ENCODE peak calls at places on chromosomes 4 and X, in six cellular contexts. One of them, this sample, is unnamed.

GRCh38 chr4:174213734-174214101 is 69.7 kb downstream of the FBXO8 start:
- DNase-seq in stimulated activated CD4-positive, alpha-beta T cell treated with anti-CD3 and anti-CD28 coated beads, Interleukin-15, amount 100 ng/mL, for 1 hour: no peak
- DNase-seq in H9: no peak
- DNase-seq in head of caudate nucleus: no peak
- DNase-seq in GM12892: no peak
- DNase-seq in NCI-H1092 treated with DMSO at 0.1 percent for 48 hours: no peak
- DNase-seq in this sample: no peak

GRCh38 chrX:103886624-103887023 is 54.6 kb upstream of the RAB9B start:
- DNase-seq in H9: no peak
- DNase-seq in NCI-H1092 treated with DMSO at 0.1 percent for 48 hours: no peak
- DNase-seq in head of caudate nucleus: no peak
- DNase-seq in stimulated activated CD4-positive, alpha-beta T cell treated with anti-CD3 and anti-CD28 coated beads, Interleukin-15, amount 100 ng/mL, for 1 hour: no peak
- DNase-seq in GM12892: no peak
- DNase-seq in this sample: no peak

GRCh38 chr4:98110214-98110613 is 33.1 kb downstream of the STPG2 start:
- DNase-seq in H9: no peak
- DNase-seq in NCI-H1092 treated with DMSO at 0.1 percent for 48 hours: no peak
- DNase-seq in stimulated activated CD4-positive, alpha-beta T cell treated with anti-CD3 and anti-CD28 coated beads, Interleukin-15, amount 100 ng/mL, for 1 hour: no peak
- DNase-seq in GM12892: no peak
- DNase-seq in head of caudate nucleus: no peak
- DNase-seq in this sample: no peak

GRCh38 chr4:108417923-108418322 is 202.5 kb upstream of the RPL34 start:
- DNase-seq in GM12892: no peak
- DNase-seq in stimulated activated CD4-positive, alpha-beta T cell treated with anti-CD3 and anti-CD28 coated beads, Interleukin-15, amount 100 ng/mL, for 1 hour: no peak
- DNase-seq in NCI-H1092 treated with DMSO at 0.1 percent for 48 hours: no peak
- DNase-seq in H9: no peak
- DNase-seq in head of caudate nucleus: no peak
- DNase-seq in this sample: no peak

GRCh38 chrX:85992811-85993229 is 54.5 kb downstream of the CHM start:
- DNase-seq in H9: no peak
- DNase-seq in GM12892: no peak
- DNase-seq in stimulated activated CD4-positive, alpha-beta T cell treated with anti-CD3 and anti-CD28 coated beads, Interleukin-15, amount 100 ng/mL, for 1 hour: no peak
- DNase-seq in head of caudate nucleus: no peak
- DNase-seq in NCI-H1092 treated with DMSO at 0.1 percent for 48 hours: no peak
- DNase-seq in this sample: no peak

GRCh38 chrX:23269923-23270322 is 64.7 kb upstream of the PTCHD1 start:
- DNase-seq in GM12892: no peak
- DNase-seq in head of caudate nucleus: no peak
- DNase-seq in H9: no peak
- DNase-seq in stimulated activated CD4-positive, alpha-beta T cell treated with anti-CD3 and anti-CD28 coated beads, Interleukin-15, amount 100 ng/mL, for 1 hour: no peak
- DNase-seq in NCI-H1092 treated with DMSO at 0.1 percent for 48 hours: no peak
- DNase-seq in this sample: no peak

GRCh38 chr4:171846232-171846631 is 33.0 kb downstream of the GALNTL6 start:
- DNase-seq in stimulated activated CD4-positive, alpha-beta T cell treated with anti-CD3 and anti-CD28 coated beads, Interleukin-15, amount 100 ng/mL, for 1 hour: no peak
- DNase-seq in GM12892: no peak
- DNase-seq in head of caudate nucleus: no peak
- DNase-seq in NCI-H1092 treated with DMSO at 0.1 percent for 48 hours: peak
- DNase-seq in H9: peak
- DNase-seq in this sample: no peak

GRCh38 chr4:7967501-7968261 is 28.0 kb upstream of the AFAP1 start:
- DNase-seq in head of caudate nucleus: no peak
- DNase-seq in stimulated activated CD4-positive, alpha-beta T cell treated with anti-CD3 and anti-CD28 coated beads, Interleukin-15, amount 100 ng/mL, for 1 hour: no peak
- DNase-seq in H9: no peak
- DNase-seq in NCI-H1092 treated with DMSO at 0.1 percent for 48 hours: no peak
- DNase-seq in GM12892: no peak
- DNase-seq in this sample: no peak

GRCh38 chr4:5019274-5019673 is at the start of gene CYTL1:
- DNase-seq in head of caudate nucleus: no peak
- DNase-seq in stimulated activated CD4-positive, alpha-beta T cell treated with anti-CD3 and anti-CD28 coated beads, Interleukin-15, amount 100 ng/mL, for 1 hour: no peak
- DNase-seq in NCI-H1092 treated with DMSO at 0.1 percent for 48 hours: peak
- DNase-seq in GM12892: no peak
- DNase-seq in H9: peak
- DNase-seq in this sample: no peak

GRCh38 chr4:148704291-148704690 is 262.1 kb upstream of the NR3C2 start:
- DNase-seq in GM12892: no peak
- DNase-seq in NCI-H1092 treated with DMSO at 0.1 percent for 48 hours: no peak
- DNase-seq in head of caudate nucleus: no peak
- DNase-seq in stimulated activated CD4-positive, alpha-beta T cell treated with anti-CD3 and anti-CD28 coated beads, Interleukin-15, amount 100 ng/mL, for 1 hour: no peak
- DNase-seq in H9: no peak
- DNase-seq in this sample: no peak

GRCh38 chr4:6180841-6181631 is 19.3 kb downstream of the JAKMIP1 start:
- DNase-seq in stimulated activated CD4-positive, alpha-beta T cell treated with anti-CD3 and anti-CD28 coated beads, Interleukin-15, amount 100 ng/mL, for 1 hour: no peak
- DNase-seq in NCI-H1092 treated with DMSO at 0.1 percent for 48 hours: no peak
- DNase-seq in head of caudate nucleus: no peak
- DNase-seq in H9: no peak
- DNase-seq in GM12892: no peak
- DNase-seq in this sample: no peak

GRCh38 chrX:153643431-153644351 is 3.3 kb upstream of the DUSP9 start:
- DNase-seq in H9: peak
- DNase-seq in NCI-H1092 treated with DMSO at 0.1 percent for 48 hours: no peak
- DNase-seq in head of caudate nucleus: peak
- DNase-seq in stimulated activated CD4-positive, alpha-beta T cell treated with anti-CD3 and anti-CD28 coated beads, Interleukin-15, amount 100 ng/mL, for 1 hour: no peak
- DNase-seq in GM12892: no peak
- DNase-seq in this sample: no peak

GRCh38 chrX:154019633-154020499 is at the start of gene IRAK1:
- DNase-seq in NCI-H1092 treated with DMSO at 0.1 percent for 48 hours: peak
- DNase-seq in GM12892: peak
- DNase-seq in head of caudate nucleus: peak
- DNase-seq in H9: no peak
- DNase-seq in stimulated activated CD4-positive, alpha-beta T cell treated with anti-CD3 and anti-CD28 coated beads, Interleukin-15, amount 100 ng/mL, for 1 hour: peak
- DNase-seq in this sample: no peak

GRCh38 chr4:37381040-37381668 is 136.6 kb downstream of the NWD2 start:
- DNase-seq in NCI-H1092 treated with DMSO at 0.1 percent for 48 hours: no peak
- DNase-seq in stimulated activated CD4-positive, alpha-beta T cell treated with anti-CD3 and anti-CD28 coated beads, Interleukin-15, amount 100 ng/mL, for 1 hour: no peak
- DNase-seq in GM12892: no peak
- DNase-seq in H9: no peak
- DNase-seq in head of caudate nucleus: no peak
- DNase-seq in this sample: no peak

GRCh38 chrX:10534611-10535010 is 85.8 kb downstream of the MID1 start:
- DNase-seq in GM12892: no peak
- DNase-seq in H9: no peak
- DNase-seq in NCI-H1092 treated with DMSO at 0.1 percent for 48 hours: no peak
- DNase-seq in head of caudate nucleus: no peak
- DNase-seq in stimulated activated CD4-positive, alpha-beta T cell treated with anti-CD3 and anti-CD28 coated beads, Interleukin-15, amount 100 ng/mL, for 1 hour: no peak
- DNase-seq in this sample: no peak

GRCh38 chrX:32530802-32531403 is 680.4 kb downstream of the DMD start:
- DNase-seq in head of caudate nucleus: no peak
- DNase-seq in H9: no peak
- DNase-seq in GM12892: no peak
- DNase-seq in NCI-H1092 treated with DMSO at 0.1 percent for 48 hours: peak
- DNase-seq in stimulated activated CD4-positive, alpha-beta T cell treated with anti-CD3 and anti-CD28 coated beads, Interleukin-15, amount 100 ng/mL, for 1 hour: no peak
- DNase-seq in this sample: no peak

GRCh38 chrX:112820364-112821308 is 20.0 kb downstream of the AMOT start:
- DNase-seq in H9: no peak
- DNase-seq in head of caudate nucleus: no peak
- DNase-seq in GM12892: no peak
- DNase-seq in NCI-H1092 treated with DMSO at 0.1 percent for 48 hours: no peak
- DNase-seq in stimulated activated CD4-positive, alpha-beta T cell treated with anti-CD3 and anti-CD28 coated beads, Interleukin-15, amount 100 ng/mL, for 1 hour: no peak
- DNase-seq in this sample: no peak

GRCh38 chrX:129723511-129723910 is 15.3 kb upstream of the XPNPEP2 start:
- DNase-seq in head of caudate nucleus: no peak
- DNase-seq in NCI-H1092 treated with DMSO at 0.1 percent for 48 hours: no peak
- DNase-seq in H9: no peak
- DNase-seq in stimulated activated CD4-positive, alpha-beta T cell treated with anti-CD3 and anti-CD28 coated beads, Interleukin-15, amount 100 ng/mL, for 1 hour: no peak
- DNase-seq in GM12892: no peak
- DNase-seq in this sample: no peak

GRCh38 chrX:107684956-107685385 is 56.7 kb downstream of the PRPS1 start:
- DNase-seq in stimulated activated CD4-positive, alpha-beta T cell treated with anti-CD3 and anti-CD28 coated beads, Interleukin-15, amount 100 ng/mL, for 1 hour: no peak
- DNase-seq in GM12892: no peak
- DNase-seq in H9: peak
- DNase-seq in NCI-H1092 treated with DMSO at 0.1 percent for 48 hours: no peak
- DNase-seq in head of caudate nucleus: peak
- DNase-seq in this sample: peak

GRCh38 chr4:52560844-52561280 is 98.2 kb downstream of the USP46 start:
- DNase-seq in head of caudate nucleus: peak
- DNase-seq in NCI-H1092 treated with DMSO at 0.1 percent for 48 hours: no peak
- DNase-seq in stimulated activated CD4-positive, alpha-beta T cell treated with anti-CD3 and anti-CD28 coated beads, Interleukin-15, amount 100 ng/mL, for 1 hour: no peak
- DNase-seq in GM12892: no peak
- DNase-seq in H9: no peak
- DNase-seq in this sample: no peak

GRCh38 chrX:10769165-10769564 is 148.8 kb upstream of the MID1 start:
- DNase-seq in stimulated activated CD4-positive, alpha-beta T cell treated with anti-CD3 and anti-CD28 coated beads, Interleukin-15, amount 100 ng/mL, for 1 hour: no peak
- DNase-seq in NCI-H1092 treated with DMSO at 0.1 percent for 48 hours: peak
- DNase-seq in head of caudate nucleus: no peak
- DNase-seq in GM12892: peak
- DNase-seq in H9: no peak
- DNase-seq in this sample: no peak

GRCh38 chr4:610411-611261 is 14.7 kb upstream of the PDE6B start:
- DNase-seq in H9: no peak
- DNase-seq in stimulated activated CD4-positive, alpha-beta T cell treated with anti-CD3 and anti-CD28 coated beads, Interleukin-15, amount 100 ng/mL, for 1 hour: no peak
- DNase-seq in NCI-H1092 treated with DMSO at 0.1 percent for 48 hours: peak
- DNase-seq in GM12892: no peak
- DNase-seq in head of caudate nucleus: peak
- DNase-seq in this sample: peak

GRCh38 chr4:26619784-26620183 is 35.9 kb downstream of the TBC1D19 start:
- DNase-seq in head of caudate nucleus: no peak
- DNase-seq in GM12892: no peak
- DNase-seq in stimulated activated CD4-positive, alpha-beta T cell treated with anti-CD3 and anti-CD28 coated beads, Interleukin-15, amount 100 ng/mL, for 1 hour: no peak
- DNase-seq in NCI-H1092 treated with DMSO at 0.1 percent for 48 hours: no peak
- DNase-seq in H9: no peak
- DNase-seq in this sample: no peak

GRCh38 chrX:29488919-29489318 is 726.4 kb upstream of the MAGEB2 start:
- DNase-seq in stimulated activated CD4-positive, alpha-beta T cell treated with anti-CD3 and anti-CD28 coated beads, Interleukin-15, amount 100 ng/mL, for 1 hour: no peak
- DNase-seq in GM12892: no peak
- DNase-seq in NCI-H1092 treated with DMSO at 0.1 percent for 48 hours: no peak
- DNase-seq in head of caudate nucleus: no peak
- DNase-seq in H9: no peak
- DNase-seq in this sample: no peak

GRCh38 chr4:111960241-111960667 is 185.0 kb upstream of the FAM241A start:
- DNase-seq in stimulated activated CD4-positive, alpha-beta T cell treated with anti-CD3 and anti-CD28 coated beads, Interleukin-15, amount 100 ng/mL, for 1 hour: no peak
- DNase-seq in H9: no peak
- DNase-seq in head of caudate nucleus: no peak
- DNase-seq in GM12892: no peak
- DNase-seq in NCI-H1092 treated with DMSO at 0.1 percent for 48 hours: no peak
- DNase-seq in this sample: no peak

GRCh38 chr4:158496030-158496741 is 25.5 kb upstream of the RXFP1 start:
- DNase-seq in GM12892: peak
- DNase-seq in stimulated activated CD4-positive, alpha-beta T cell treated with anti-CD3 and anti-CD28 coated beads, Interleukin-15, amount 100 ng/mL, for 1 hour: no peak
- DNase-seq in head of caudate nucleus: no peak
- DNase-seq in NCI-H1092 treated with DMSO at 0.1 percent for 48 hours: peak
- DNase-seq in H9: peak
- DNase-seq in this sample: no peak

GRCh38 chr4:184145596-184145995 is 72.1 kb downstream of the ENPP6 start:
- DNase-seq in NCI-H1092 treated with DMSO at 0.1 percent for 48 hours: no peak
- DNase-seq in head of caudate nucleus: no peak
- DNase-seq in GM12892: no peak
- DNase-seq in H9: no peak
- DNase-seq in stimulated activated CD4-positive, alpha-beta T cell treated with anti-CD3 and anti-CD28 coated beads, Interleukin-15, amount 100 ng/mL, for 1 hour: no peak
- DNase-seq in this sample: peak

GRCh38 chr4:26762650-26763049 is 98.0 kb upstream of the STIM2 start:
- DNase-seq in head of caudate nucleus: no peak
- DNase-seq in NCI-H1092 treated with DMSO at 0.1 percent for 48 hours: no peak
- DNase-seq in stimulated activated CD4-positive, alpha-beta T cell treated with anti-CD3 and anti-CD28 coated beads, Interleukin-15, amount 100 ng/mL, for 1 hour: no peak
- DNase-seq in GM12892: no peak
- DNase-seq in H9: no peak
- DNase-seq in this sample: no peak

GRCh38 chr4:80184791-80185756 is 12.2 kb upstream of the PRDM8 start:
- DNase-seq in NCI-H1092 treated with DMSO at 0.1 percent for 48 hours: no peak
- DNase-seq in H9: peak
- DNase-seq in stimulated activated CD4-positive, alpha-beta T cell treated with anti-CD3 and anti-CD28 coated beads, Interleukin-15, amount 100 ng/mL, for 1 hour: no peak
- DNase-seq in GM12892: no peak
- DNase-seq in head of caudate nucleus: no peak
- DNase-seq in this sample: no peak

GRCh38 chr4:152590179-152591031 is 54.5 kb upstream of the FBXW7 start:
- DNase-seq in NCI-H1092 treated with DMSO at 0.1 percent for 48 hours: peak
- DNase-seq in head of caudate nucleus: no peak
- DNase-seq in H9: no peak
- DNase-seq in GM12892: no peak
- DNase-seq in stimulated activated CD4-positive, alpha-beta T cell treated with anti-CD3 and anti-CD28 coated beads, Interleukin-15, amount 100 ng/mL, for 1 hour: no peak
- DNase-seq in this sample: no peak

GRCh38 chrX:63283331-63283730 is 67.8 kb downstream of the SPIN4 start:
- DNase-seq in head of caudate nucleus: no peak
- DNase-seq in GM12892: no peak
- DNase-seq in H9: no peak
- DNase-seq in stimulated activated CD4-positive, alpha-beta T cell treated with anti-CD3 and anti-CD28 coated beads, Interleukin-15, amount 100 ng/mL, for 1 hour: no peak
- DNase-seq in NCI-H1092 treated with DMSO at 0.1 percent for 48 hours: no peak
- DNase-seq in this sample: no peak

GRCh38 chrX:40394302-40394701 is 186.5 kb upstream of the ATP6AP2 start:
- DNase-seq in H9: no peak
- DNase-seq in NCI-H1092 treated with DMSO at 0.1 percent for 48 hours: no peak
- DNase-seq in GM12892: no peak
- DNase-seq in head of caudate nucleus: no peak
- DNase-seq in stimulated activated CD4-positive, alpha-beta T cell treated with anti-CD3 and anti-CD28 coated beads, Interleukin-15, amount 100 ng/mL, for 1 hour: no peak
- DNase-seq in this sample: no peak

GRCh38 chr4:118113220-118113619 is 78.9 kb downstream of the NDST3 start:
- DNase-seq in H9: no peak
- DNase-seq in head of caudate nucleus: no peak
- DNase-seq in NCI-H1092 treated with DMSO at 0.1 percent for 48 hours: no peak
- DNase-seq in GM12892: no peak
- DNase-seq in stimulated activated CD4-positive, alpha-beta T cell treated with anti-CD3 and anti-CD28 coated beads, Interleukin-15, amount 100 ng/mL, for 1 hour: no peak
- DNase-seq in this sample: no peak

GRCh38 chr4:142671516-142671915 is 174.6 kb downstream of the INPP4B start:
- DNase-seq in head of caudate nucleus: no peak
- DNase-seq in stimulated activated CD4-positive, alpha-beta T cell treated with anti-CD3 and anti-CD28 coated beads, Interleukin-15, amount 100 ng/mL, for 1 hour: no peak
- DNase-seq in NCI-H1092 treated with DMSO at 0.1 percent for 48 hours: no peak
- DNase-seq in H9: no peak
- DNase-seq in GM12892: no peak
- DNase-seq in this sample: no peak

GRCh38 chr4:1767770-1768366 is 25.2 kb upstream of the FGFR3 start:
- DNase-seq in GM12892: peak
- DNase-seq in NCI-H1092 treated with DMSO at 0.1 percent for 48 hours: no peak
- DNase-seq in head of caudate nucleus: no peak
- DNase-seq in stimulated activated CD4-positive, alpha-beta T cell treated with anti-CD3 and anti-CD28 coated beads, Interleukin-15, amount 100 ng/mL, for 1 hour: no peak
- DNase-seq in H9: peak
- DNase-seq in this sample: no peak

This sample was measured in lower leg skin.